ENCODE peak calls at places on chromosomes 2 and 18, in seven cellular contexts. One of them, this sample, is unnamed.

GRCh38 chr2:181305151-181306123 is 151.7 kb upstream of the ITGA4 start:
- DNase-seq in spleen: peak; percentile 76
- DNase-seq in IMR-90: peak; percentile 5
- DNase-seq in fibroblast of lung: peak; percentile 17
- DNase-seq in psoas muscle: no peak
- DNase-seq in breast epithelium: no peak
- DNase-seq in neural progenitor cell: no peak
- DNase-seq in this sample: peak; percentile 28

GRCh38 chr2:181025004-181025403 is 44.6 kb downstream of the UBE2E3 start:
- DNase-seq in neural progenitor cell: no peak
- DNase-seq in fibroblast of lung: peak; percentile 49
- DNase-seq in IMR-90: peak; percentile 8
- DNase-seq in psoas muscle: no peak
- DNase-seq in spleen: no peak
- DNase-seq in breast epithelium: no peak
- DNase-seq in this sample: no peak

GRCh38 chr2:147927053-147927588 is 82.3 kb downstream of the ACVR2A start:
- DNase-seq in spleen: no peak
- DNase-seq in fibroblast of lung: no peak
- DNase-seq in neural progenitor cell: no peak
- DNase-seq in breast epithelium: no peak
- DNase-seq in psoas muscle: no peak
- DNase-seq in IMR-90: no peak
- DNase-seq in this sample: no peak

GRCh38 chr2:158714420-158714819 is 80.7 kb upstream of the DAPL1 start:
- DNase-seq in breast epithelium: no peak
- DNase-seq in psoas muscle: no peak
- DNase-seq in fibroblast of lung: no peak
- DNase-seq in IMR-90: no peak
- DNase-seq in neural progenitor cell: no peak
- DNase-seq in spleen: no peak
- DNase-seq in this sample: no peak

GRCh38 chr18:62847081-62847480 is 131.7 kb downstream of the PHLPP1 start:
- DNase-seq in spleen: no peak
- DNase-seq in neural progenitor cell: peak; percentile 40
- DNase-seq in IMR-90: no peak
- DNase-seq in breast epithelium: no peak
- DNase-seq in fibroblast of lung: no peak
- DNase-seq in psoas muscle: no peak
- DNase-seq in this sample: no peak

GRCh38 chr2:56288863-56289580 is 105.2 kb downstream of the CCDC85A start:
- DNase-seq in IMR-90: no peak
- DNase-seq in spleen: no peak
- DNase-seq in breast epithelium: no peak
- DNase-seq in fibroblast of lung: no peak
- DNase-seq in psoas muscle: no peak
- DNase-seq in neural progenitor cell: no peak
- DNase-seq in this sample: no peak

GRCh38 chr18:54734059-54734458 is 94.2 kb upstream of the RAB27B start:
- DNase-seq in breast epithelium: no peak
- DNase-seq in fibroblast of lung: peak; percentile 94
- DNase-seq in psoas muscle: no peak
- DNase-seq in IMR-90: peak; percentile 96
- DNase-seq in spleen: no peak
- DNase-seq in neural progenitor cell: no peak
- DNase-seq in this sample: peak; percentile 48

GRCh38 chr2:240372051-240372450 is 63.4 kb upstream of the GPC1 start:
- DNase-seq in psoas muscle: no peak
- DNase-seq in neural progenitor cell: no peak
- DNase-seq in breast epithelium: no peak
- DNase-seq in fibroblast of lung: no peak
- DNase-seq in IMR-90: no peak
- DNase-seq in spleen: no peak
- DNase-seq in this sample: no peak

GRCh38 chr18:31658670-31659573 is 25.5 kb downstream of the B4GALT6 start:
- DNase-seq in psoas muscle: no peak
- DNase-seq in IMR-90: no peak
- DNase-seq in fibroblast of lung: no peak
- DNase-seq in breast epithelium: no peak
- DNase-seq in spleen: no peak
- DNase-seq in neural progenitor cell: no peak
- DNase-seq in this sample: no peak

GRCh38 chr2:237693281-237694039 is 66.1 kb downstream of the LRRFIP1 start:
- DNase-seq in neural progenitor cell: no peak
- DNase-seq in IMR-90: peak; percentile 69
- DNase-seq in fibroblast of lung: peak; percentile 61
- DNase-seq in breast epithelium: no peak
- DNase-seq in psoas muscle: no peak
- DNase-seq in spleen: peak; percentile 73
- DNase-seq in this sample: no peak

GRCh38 chr2:118858485-118859156 is 11.2 kb upstream of the EN1 start:
- DNase-seq in breast epithelium: no peak
- DNase-seq in spleen: no peak
- DNase-seq in IMR-90: no peak
- DNase-seq in psoas muscle: no peak
- DNase-seq in fibroblast of lung: no peak
- DNase-seq in neural progenitor cell: peak; percentile 71
- DNase-seq in this sample: no peak

GRCh38 chr2:160651416-160652200 is 158.0 kb upstream of the RBMS1 start:
- DNase-seq in psoas muscle: no peak
- DNase-seq in breast epithelium: no peak
- DNase-seq in spleen: no peak
- DNase-seq in neural progenitor cell: no peak
- DNase-seq in IMR-90: peak; percentile 47
- DNase-seq in fibroblast of lung: peak; percentile 12
- DNase-seq in this sample: no peak

GRCh38 chr2:188665727-188666304 is 308.4 kb upstream of the COL3A1 start:
- DNase-seq in spleen: no peak
- DNase-seq in IMR-90: no peak
- DNase-seq in breast epithelium: no peak
- DNase-seq in neural progenitor cell: no peak
- DNase-seq in fibroblast of lung: no peak
- DNase-seq in psoas muscle: no peak
- DNase-seq in this sample: no peak

GRCh38 chr2:71538656-71539265 is 85.4 kb downstream of the DYSF start:
- DNase-seq in spleen: no peak
- DNase-seq in neural progenitor cell: no peak
- DNase-seq in IMR-90: no peak
- DNase-seq in fibroblast of lung: no peak
- DNase-seq in psoas muscle: no peak
- DNase-seq in breast epithelium: no peak
- DNase-seq in this sample: peak; percentile 80

GRCh38 chr2:232888099-232888836 is 18.2 kb downstream of the SNORC start:
- DNase-seq in fibroblast of lung: no peak
- DNase-seq in breast epithelium: no peak
- DNase-seq in IMR-90: no peak
- DNase-seq in spleen: peak; percentile 51
- DNase-seq in psoas muscle: no peak
- DNase-seq in neural progenitor cell: no peak
- DNase-seq in this sample: no peak

GRCh38 chr2:30287857-30288513 is 56.7 kb downstream of the LBH start:
- DNase-seq in spleen: no peak
- DNase-seq in neural progenitor cell: no peak
- DNase-seq in psoas muscle: no peak
- DNase-seq in breast epithelium: no peak
- DNase-seq in fibroblast of lung: no peak
- DNase-seq in IMR-90: no peak
- DNase-seq in this sample: no peak

GRCh38 chr2:179263015-179263414 is 1.6 kb downstream of the SESTD1 start:
- DNase-seq in spleen: no peak
- DNase-seq in psoas muscle: no peak
- DNase-seq in IMR-90: peak; percentile 74
- DNase-seq in breast epithelium: no peak
- DNase-seq in neural progenitor cell: no peak
- DNase-seq in fibroblast of lung: peak; percentile 84
- DNase-seq in this sample: no peak

GRCh38 chr2:240759454-240759853 is 60.6 kb downstream of the KIF1A start:
- DNase-seq in psoas muscle: no peak
- DNase-seq in neural progenitor cell: no peak
- DNase-seq in breast epithelium: no peak
- DNase-seq in IMR-90: no peak
- DNase-seq in fibroblast of lung: no peak
- DNase-seq in spleen: no peak
- DNase-seq in this sample: no peak

GRCh38 chr2:42924436-42924897 is 132.1 kb upstream of the HAAO start:
- DNase-seq in fibroblast of lung: no peak
- DNase-seq in spleen: no peak
- DNase-seq in IMR-90: no peak
- DNase-seq in neural progenitor cell: no peak
- DNase-seq in psoas muscle: peak; percentile 49
- DNase-seq in breast epithelium: no peak
- DNase-seq in this sample: no peak

GRCh38 chr2:367246-367645 is 79.4 kb upstream of the ALKAL2 start:
- DNase-seq in fibroblast of lung: no peak
- DNase-seq in psoas muscle: no peak
- DNase-seq in neural progenitor cell: no peak
- DNase-seq in IMR-90: no peak
- DNase-seq in breast epithelium: no peak
- DNase-seq in spleen: no peak
- DNase-seq in this sample: no peak

GRCh38 chr2:362924-363323 is 75.0 kb upstream of the ALKAL2 start:
- DNase-seq in neural progenitor cell: no peak
- DNase-seq in breast epithelium: no peak
- DNase-seq in fibroblast of lung: no peak
- DNase-seq in spleen: no peak
- DNase-seq in psoas muscle: no peak
- DNase-seq in IMR-90: no peak
- DNase-seq in this sample: no peak

GRCh38 chr2:365367-366275 is 77.7 kb upstream of the ALKAL2 start:
- DNase-seq in spleen: no peak
- DNase-seq in fibroblast of lung: no peak
- DNase-seq in IMR-90: no peak
- DNase-seq in neural progenitor cell: no peak
- DNase-seq in breast epithelium: no peak
- DNase-seq in psoas muscle: no peak
- DNase-seq in this sample: no peak

GRCh38 chr2:366706-367105 is 78.8 kb upstream of the ALKAL2 start:
- DNase-seq in breast epithelium: no peak
- DNase-seq in neural progenitor cell: no peak
- DNase-seq in IMR-90: no peak
- DNase-seq in psoas muscle: no peak
- DNase-seq in spleen: no peak
- DNase-seq in fibroblast of lung: no peak
- DNase-seq in this sample: no peak

GRCh38 chr2:363823-364470 is 76.1 kb upstream of the ALKAL2 start:
- DNase-seq in fibroblast of lung: no peak
- DNase-seq in IMR-90: no peak
- DNase-seq in neural progenitor cell: no peak
- DNase-seq in breast epithelium: no peak
- DNase-seq in spleen: no peak
- DNase-seq in psoas muscle: no peak
- DNase-seq in this sample: no peak
- H3K9me3 ChIP-seq in fibroblast of lung: no peaks in the 10 kb centered on the region
- H3K9me3 ChIP-seq in IMR-90: peaks cover 39% of the 10 kb centered on the region
- H3K9me3 ChIP-seq in neural progenitor cell: peaks cover 5% of the 10 kb centered on the region
- H3K9me3 ChIP-seq in breast epithelium: no peaks in the 10 kb centered on the region
- H3K9me3 ChIP-seq in spleen: peaks cover 20% of the 10 kb centered on the region
- H3K9me3 ChIP-seq in psoas muscle: no peaks in the 10 kb centered on the region
- H3K9me3 ChIP-seq in this sample: peaks cover 4% of the 10 kb centered on the region

DNA sequence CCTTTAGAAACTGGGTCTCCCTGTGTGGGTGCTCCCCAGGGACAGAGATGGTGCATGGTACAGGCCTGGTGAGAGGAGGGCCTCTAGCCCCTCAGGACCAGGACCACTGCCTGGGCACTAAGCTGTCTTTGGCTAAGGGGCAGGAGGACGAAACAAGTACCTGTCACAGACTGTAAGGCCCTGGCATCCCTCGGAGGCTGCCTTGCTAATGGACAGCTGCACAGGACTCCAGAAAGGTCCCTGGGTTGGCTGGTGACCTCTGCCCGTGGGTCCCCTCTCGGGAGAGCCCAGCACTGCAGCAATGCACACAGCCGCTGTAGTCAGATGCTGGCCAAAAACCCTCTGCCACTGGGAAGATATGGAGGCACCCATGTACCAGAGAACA is 14.3 kb downstream of the HS6ST1 start:
- DNase-seq in psoas muscle: peak; percentile 4
- DNase-seq in neural progenitor cell: no peak
- DNase-seq in spleen: peak; percentile 70
- DNase-seq in IMR-90: no peak
- DNase-seq in fibroblast of lung: no peak
- DNase-seq in breast epithelium: no peak
- DNase-seq in this sample: no peak
- H3K27ac ChIP-seq in psoas muscle: peak overlapping the region; percentile 80
- H3K27ac ChIP-seq in neural progenitor cell: no peak overlapping the region
- H3K27ac ChIP-seq in spleen: no peak overlapping the region
- H3K27ac ChIP-seq in IMR-90: peak overlapping the region; percentile 95
- H3K27ac ChIP-seq in fibroblast of lung: peak overlapping the region; percentile 97
- H3K27ac ChIP-seq in breast epithelium: peak overlapping the region; percentile 88
- H3K27ac ChIP-seq in this sample: peak overlapping the region; percentile 92

DNA sequence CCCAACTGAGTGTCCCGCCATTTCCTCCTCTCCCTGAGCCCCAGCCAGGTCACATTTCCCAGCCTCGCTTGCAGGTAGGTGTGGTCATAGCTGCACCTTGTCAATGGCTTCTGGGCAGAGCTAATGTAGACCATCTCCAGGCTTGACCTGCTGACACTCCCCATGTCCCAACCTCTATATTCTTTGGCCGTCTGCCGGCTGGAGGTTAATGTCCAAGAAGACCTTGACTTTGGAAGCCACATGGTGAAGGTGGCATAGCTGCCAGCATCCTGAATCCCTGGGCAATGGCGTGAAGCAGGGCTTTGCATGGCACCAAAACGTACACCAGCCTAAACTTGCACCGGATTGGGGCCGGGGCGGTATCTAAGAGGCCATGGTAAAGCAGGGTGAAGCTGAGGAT is 88.3 kb downstream of the SPP2 start:
- DNase-seq in IMR-90: no peak
- DNase-seq in psoas muscle: no peak
- DNase-seq in breast epithelium: no peak
- DNase-seq in neural progenitor cell: no peak
- DNase-seq in spleen: no peak
- DNase-seq in fibroblast of lung: no peak
- DNase-seq in this sample: no peak
- H3K9me3 ChIP-seq in IMR-90: peaks cover 18% of the 10 kb centered on the region
- H3K9me3 ChIP-seq in psoas muscle: no peaks in the 10 kb centered on the region
- H3K9me3 ChIP-seq in breast epithelium: peaks cover 8% of the 10 kb centered on the region
- H3K9me3 ChIP-seq in neural progenitor cell: no peaks in the 10 kb centered on the region
- H3K9me3 ChIP-seq in spleen: no peaks in the 10 kb centered on the region
- H3K9me3 ChIP-seq in fibroblast of lung: no peaks in the 10 kb centered on the region
- H3K9me3 ChIP-seq in this sample: peaks cover 15% of the 10 kb centered on the region

GRCh38 chr18:7317804-7318231 is 86.9 kb downstream of the LRRC30 start:
- DNase-seq in psoas muscle: no peak
- DNase-seq in IMR-90: no peak
- DNase-seq in spleen: no peak
- DNase-seq in breast epithelium: no peak
- DNase-seq in neural progenitor cell: no peak
- DNase-seq in fibroblast of lung: no peak
- DNase-seq in this sample: no peak
- H3K27ac ChIP-seq in psoas muscle: no peak overlapping the region
- H3K27ac ChIP-seq in IMR-90: no peak overlapping the region
- H3K27ac ChIP-seq in spleen: no peak overlapping the region
- H3K27ac ChIP-seq in breast epithelium: no peak overlapping the region
- H3K27ac ChIP-seq in neural progenitor cell: no peak overlapping the region
- H3K27ac ChIP-seq in fibroblast of lung: no peak overlapping the region
- H3K27ac ChIP-seq in this sample: no peak overlapping the region

GRCh38 chr18:13716916-13717315 is 9.4 kb downstream of the FAM210A start:
- DNase-seq in IMR-90: peak; percentile 11
- DNase-seq in fibroblast of lung: no peak
- DNase-seq in psoas muscle: no peak
- DNase-seq in neural progenitor cell: no peak
- DNase-seq in breast epithelium: no peak
- DNase-seq in spleen: no peak
- DNase-seq in this sample: no peak
- H3K9me3 ChIP-seq in IMR-90: no peaks in the 10 kb centered on the region
- H3K9me3 ChIP-seq in fibroblast of lung: no peaks in the 10 kb centered on the region
- H3K9me3 ChIP-seq in psoas muscle: no peaks in the 10 kb centered on the region
- H3K9me3 ChIP-seq in neural progenitor cell: no peaks in the 10 kb centered on the region
- H3K9me3 ChIP-seq in breast epithelium: no peaks in the 10 kb centered on the region
- H3K9me3 ChIP-seq in spleen: peaks cover 9% of the 10 kb centered on the region
- H3K9me3 ChIP-seq in this sample: peaks cover 5% of the 10 kb centered on the region